ENCODE peak calls at places on chromosomes 4 and X, in eight cellular contexts. T is aorta, J is spleen, B is astrocyte of the spinal cord, W is heart right ventricle, S is right cardiac atrium, G is GM23338, V is neural progenitor cell. H is an unnamed sample.

GRCh38 chrX:38055170-38055847 is 49.0 kb downstream of the SYTL5 start:
- DNase-seq in G (no peak), W (no peak), V (no peak), J (no peak), B (peak; percentile 62), T (no peak), S (no peak), H (peak; percentile 51)

GRCh38 chr4:167452922-167453321 is 218.6 kb upstream of the SPOCK3 start:
- DNase-seq in S (no peak), J (no peak), B (no peak), G (no peak), W (no peak), V (no peak), T (no peak), H (no peak)

GRCh38 chrX:73214366-73215094 is at the start of gene NAP1L2:
- DNase-seq in W (peak; percentile 19), G (peak; percentile 61), V (peak; percentile 61), B (peak; percentile 5), S (peak; percentile 61), T (peak; percentile 75), J (peak; percentile 77), H (peak; percentile 6)

GRCh38 chrX:148562846-148563245 is 62.4 kb downstream of the AFF2 start:
- DNase-seq in S (no peak), J (no peak), T (no peak), G (no peak), B (no peak), W (no peak), V (no peak), H (no peak)

GRCh38 chr4:147015531-147015930 is 69.9 kb upstream of the TTC29 start:
- DNase-seq in G (no peak), S (no peak), T (no peak), J (no peak), W (no peak), B (no peak), V (no peak), H (no peak)

GRCh38 chrX:22922961-22923360 is 76.8 kb upstream of the DDX53 start:
- DNase-seq in G (no peak), T (no peak), W (no peak), J (no peak), B (peak; percentile 22), S (no peak), V (no peak), H (peak; percentile 61)

GRCh38 chr4:101200561-101200960 is 146.8 kb downstream of the PPP3CA start:
- DNase-seq in W (no peak), J (no peak), G (no peak), S (no peak), V (no peak), B (peak; percentile 93), T (no peak), H (peak; percentile 94)

GRCh38 chr4:172515266-172515879 is 653.2 kb upstream of the GALNT7 start:
- DNase-seq in J (no peak), W (no peak), V (peak; percentile 72), B (peak; percentile 61), T (no peak), G (peak; percentile 44), S (no peak), H (no peak)

GRCh38 chr4:3671571-3672464 is 94.4 kb upstream of the ADRA2C start:
- DNase-seq in B (no peak), W (no peak), V (no peak), G (no peak), T (peak; percentile 63), J (peak; percentile 43), S (peak; percentile 33), H (no peak)

GRCh38 chr4:85498068-85498733 is 23.3 kb downstream of the ARHGAP24 start:
- DNase-seq in G (no peak), J (peak; percentile 86), V (no peak), S (peak; percentile 70), B (peak; percentile 63), T (no peak), W (no peak), H (peak; percentile 57)

GRCh38 chrX:123083924-123084323 is 100.2 kb upstream of the GRIA3 start:
- DNase-seq in J (no peak), T (no peak), B (peak; percentile 12), V (no peak), G (no peak), W (no peak), S (no peak), H (peak; percentile 72)

GRCh38 chrX:153642313-153642654 is 4.7 kb upstream of the DUSP9 start:
- DNase-seq in W (no peak), G (peak; percentile 41), T (peak; percentile 61), S (no peak), V (peak; percentile 74), J (peak; percentile 69), B (no peak), H (no peak)

GRCh38 chr4:150315175-150315574 is 236.9 kb downstream of the DCLK2 start:
- DNase-seq in T (no peak), J (no peak), B (no peak), W (no peak), G (peak; percentile 74), V (no peak), S (no peak), H (no peak)

GRCh38 chrX:1027133-1027532 is 185.3 kb downstream of the CRLF2 start:
- DNase-seq in V (no peak), S (no peak), B (no peak), J (peak; percentile 35), G (no peak), W (no peak), T (no peak), H (no peak)

GRCh38 chrX:16828126-16828908 is 41.8 kb downstream of the RBBP7 start:
- DNase-seq in W (peak; percentile 32), B (peak; percentile 88), J (no peak), G (no peak), T (no peak), S (no peak), V (no peak), H (peak; percentile 87)

GRCh38 chrX:133924548-133924947 is 60.8 kb downstream of the GPC3 start:
- DNase-seq in B (no peak), G (no peak), W (no peak), T (no peak), V (no peak), J (no peak), S (no peak), H (no peak)

GRCh38 chrX:128961290-128961689 is 562.0 kb downstream of the SMARCA1 start:
- DNase-seq in V (no peak), T (no peak), S (no peak), G (no peak), W (no peak), J (no peak), B (no peak), H (no peak)

GRCh38 chr4:158566860-158567259 is 45.2 kb downstream of the RXFP1 start:
- DNase-seq in S (no peak), V (no peak), G (no peak), B (no peak), J (no peak), W (no peak), T (no peak), H (no peak)

GRCh38 chr4:13654158-13654797 is 26.8 kb upstream of the BOD1L1 start:
- DNase-seq in B (peak; percentile 77), W (peak; percentile 74), S (peak; percentile 93), G (peak; percentile 92), T (peak; percentile 93), J (peak; percentile 94), V (peak; percentile 88), H (peak; percentile 31)

GRCh38 chr4:72208421-72209075 is 176.7 kb downstream of the NPFFR2 start:
- DNase-seq in T (no peak), J (no peak), G (no peak), V (no peak), B (no peak), S (no peak), W (no peak), H (no peak)

GRCh38 chr4:165874072-165874798 is 1.2 kb downstream of the TLL1 start:
- DNase-seq in V (peak; percentile 26), J (no peak), B (peak; percentile 16), G (peak; percentile 47), W (peak; percentile 7), T (peak; percentile 78), S (peak; percentile 43), H (no peak)

GRCh38 chr4:70613182-70613892 is 15.2 kb upstream of the ENAM start:
- DNase-seq in S (peak; percentile 41), G (no peak), J (no peak), T (no peak), B (no peak), W (no peak), V (no peak), H (no peak)

GRCh38 chrX:112738347-112739033 is 58.8 kb upstream of the LHFPL1 start:
- DNase-seq in G (no peak), V (no peak), W (no peak), B (no peak), S (no peak), T (no peak), J (no peak), H (no peak)

GRCh38 chr4:183858011-183858615 is 47.0 kb upstream of the STOX2 start:
- DNase-seq in J (no peak), T (no peak), V (peak; percentile 73), S (no peak), B (no peak), G (no peak), W (no peak), H (no peak)

GRCh38 chrX:46204721-46205422 is 340.3 kb downstream of the ZNF674 start:
- DNase-seq in V (no peak), B (no peak), T (no peak), W (no peak), G (no peak), S (no peak), J (no peak), H (no peak)

GRCh38 chr4:37455301-37456062 is 210.9 kb downstream of the NWD2 start:
- DNase-seq in B (no peak), G (no peak), T (no peak), V (no peak), S (no peak), W (no peak), J (no peak), H (no peak)
- H3K4me3 ChIP-seq in B (no peak overlapping the region), G (no peak overlapping the region), T (no peak overlapping the region), V (no peak overlapping the region), S (no peak overlapping the region), W (no peak overlapping the region), J (no peak overlapping the region), H (no peak overlapping the region)

GRCh38 chr4:2363951-2364653 is 54.3 kb downstream of the ZFYVE28 start:
- DNase-seq in S (no peak), T (peak; percentile 74), V (no peak), J (no peak), G (no peak), W (no peak), B (no peak), H (no peak)
- H3K4me3 ChIP-seq in S (peak overlapping the region; percentile 22), T (peak overlapping the region; percentile 53), V (no peak overlapping the region), J (peak overlapping the region; percentile 69), G (no peak overlapping the region), W (peak overlapping the region; percentile 65), B (peak overlapping the region; percentile 40), H (peak overlapping the region; percentile 39)

DNA sequence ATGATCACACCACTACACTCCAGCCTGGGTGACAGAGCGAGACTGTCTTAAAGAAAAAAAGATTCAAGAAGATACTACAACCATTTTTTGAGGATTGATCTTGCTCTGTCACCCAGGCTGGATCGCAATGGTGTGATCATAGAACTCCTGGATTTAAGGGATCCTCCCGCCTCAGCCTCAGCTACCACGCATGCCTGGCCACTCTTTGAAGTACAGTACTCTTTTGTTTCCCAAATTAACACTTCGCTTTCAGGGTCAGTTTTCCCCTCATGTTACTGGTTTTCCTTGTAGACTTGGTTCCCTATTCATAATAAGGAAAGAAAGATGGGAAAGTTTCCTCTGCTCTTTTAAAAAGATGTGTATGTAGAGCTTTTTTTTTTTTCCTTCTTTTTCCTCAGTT is 34.3 kb downstream of the FHIP1A start:
- DNase-seq in V (no peak), T (no peak), W (no peak), B (no peak), J (no peak), S (no peak), G (peak; percentile 63), H (no peak)
- H3K4me3 ChIP-seq in V (no peak overlapping the region), T (no peak overlapping the region), W (no peak overlapping the region), B (no peak overlapping the region), J (no peak overlapping the region), S (no peak overlapping the region), G (peak overlapping the region; percentile 6), H (no peak overlapping the region)

GRCh38 chr4:7155611-7156071 is 36.7 kb upstream of the SORCS2 start:
- DNase-seq in B (no peak), J (peak; percentile 56), W (peak; percentile 57), V (no peak), G (no peak), S (no peak), T (no peak), H (peak; percentile 67)
- H3K4me3 ChIP-seq in B (no peak overlapping the region), J (no peak overlapping the region), W (no peak overlapping the region), V (no peak overlapping the region), G (no peak overlapping the region), S (no peak overlapping the region), T (no peak overlapping the region), H (no peak overlapping the region)

H was measured in skeletal muscle cell.